ENCODE peak calls at places on chromosomes 3 and 15, in ten cellular contexts. S, Y, V, E, G, F, A, C, X and L are unnamed samples.

GRCh38 chr15:39270976-39271375 is 309.9 kb upstream of the THBS1 start:
- DNase-seq in G (no peak), F (no peak), E (no peak), Y (peak), V (peak), X (no peak), S (no peak), A (peak), C (no peak), L (no peak)

GRCh38 chr15:56598991-56599390 is 134.1 kb upstream of the MNS1 start:
- DNase-seq in E (no peak), A (no peak), Y (peak), C (no peak), X (no peak), V (peak), S (no peak), G (no peak), F (no peak), L (no peak)

GRCh38 chr3:189944285-189945145 is 176.2 kb downstream of the P3H2 start:
- DNase-seq in X (no peak), C (no peak), E (no peak), Y (no peak), S (no peak), G (no peak), F (no peak), V (peak), A (no peak), L (peak)

GRCh38 chr15:33737687-33738606 is 230.3 kb upstream of the CHRM5 start:
- DNase-seq in Y (peak), X (peak), A (no peak), E (no peak), S (peak), V (peak), C (peak), F (no peak), G (no peak), L (peak)

GRCh38 chr3:72818092-72818721 is 30.0 kb downstream of the SHQ1 start:
- DNase-seq in F (no peak), V (peak), C (peak), X (peak), G (no peak), A (no peak), Y (peak), E (no peak), S (peak), L (no peak)

GRCh38 chr15:68209735-68210408 is 4.7 kb upstream of the CALML4 start:
- DNase-seq in Y (no peak), F (no peak), X (no peak), S (peak), C (no peak), E (no peak), A (peak), G (peak), V (no peak), L (no peak)

GRCh38 chr15:81229596-81229995 is 32.9 kb downstream of the IL16 start:
- DNase-seq in Y (no peak), A (no peak), V (no peak), G (no peak), X (no peak), F (no peak), C (no peak), E (peak), S (no peak), L (no peak)

GRCh38 chr3:145981057-145981456 is 179.9 kb downstream of the PLOD2 start:
- DNase-seq in S (no peak), G (no peak), C (no peak), F (no peak), Y (peak), A (no peak), E (no peak), X (no peak), V (no peak), L (no peak)

GRCh38 chr3:13347390-13347966 is 72.6 kb downstream of the NUP210 start:
- DNase-seq in C (no peak), Y (peak), F (no peak), S (no peak), E (peak), X (peak), A (no peak), G (no peak), V (no peak), L (no peak)

GRCh38 chr15:65318870-65319356 is 14.4 kb downstream of the RNU5B-1 start:
- DNase-seq in S (peak), A (no peak), C (peak), X (peak), E (peak), V (peak), F (peak), G (no peak), Y (peak), L (peak)

GRCh38 chr3:40920041-40920440 is 279.3 kb upstream of the CTNNB1 start:
- DNase-seq in S (peak), A (no peak), V (peak), E (no peak), F (no peak), X (no peak), G (no peak), Y (peak), C (no peak), L (no peak)

GRCh38 chr3:128603811-128604447 is 46.7 kb downstream of the RPN1 start:
- DNase-seq in E (peak), X (no peak), C (no peak), G (no peak), S (peak), A (no peak), F (no peak), Y (peak), V (no peak), L (peak)

GRCh38 chr3:194691481-194692281 is 6.0 kb downstream of the FAM43A start:
- DNase-seq in V (no peak), A (no peak), E (no peak), F (no peak), C (no peak), X (no peak), Y (no peak), S (no peak), G (peak), L (no peak)

GRCh38 chr3:124084398-124084881 is 92.5 kb upstream of the ROPN1 start:
- DNase-seq in F (no peak), Y (no peak), V (no peak), A (no peak), E (no peak), G (no peak), S (no peak), C (no peak), X (no peak), L (no peak)

GRCh38 chr3:146163584-146163983 is 2.6 kb upstream of the PLOD2 start:
- DNase-seq in G (no peak), C (no peak), A (no peak), F (no peak), E (no peak), Y (peak), X (no peak), S (no peak), V (peak), L (no peak)

GRCh38 chr15:57772223-57772957 is 65.9 kb downstream of the POLR2M start:
- DNase-seq in E (no peak), X (peak), S (peak), A (no peak), C (no peak), V (peak), G (no peak), Y (peak), F (no peak), L (no peak)

GRCh38 chr3:52085883-52086282 is 29.5 kb upstream of the DUSP7 start:
- DNase-seq in G (no peak), V (no peak), A (no peak), S (peak), Y (no peak), X (no peak), F (peak), E (peak), C (no peak), L (no peak)

GRCh38 chr3:3031358-3031757 is 78.8 kb downstream of the IL5RA start:
- DNase-seq in X (no peak), F (no peak), V (no peak), E (no peak), G (no peak), Y (no peak), C (no peak), A (no peak), S (no peak), L (no peak)

GRCh38 chr3:61650276-61650675 is 88.9 kb downstream of the PTPRG start:
- DNase-seq in V (peak), F (no peak), S (no peak), E (no peak), X (no peak), Y (peak), C (no peak), A (no peak), G (no peak), L (peak)

GRCh38 chr3:187274977-187275338 is 16.6 kb downstream of the MASP1 start:
- DNase-seq in E (no peak), S (no peak), F (no peak), G (no peak), V (peak), C (no peak), A (no peak), Y (no peak), X (peak), L (no peak)

GRCh38 chr3:38829404-38829803 is 13.4 kb upstream of the SCN10A start:
- DNase-seq in F (no peak), G (no peak), C (no peak), A (no peak), V (peak), Y (peak), S (peak), E (no peak), X (no peak), L (no peak)

GRCh38 chr15:101472033-101472432 is 17.5 kb downstream of the PCSK6 start:
- DNase-seq in A (no peak), F (no peak), C (no peak), G (no peak), Y (no peak), V (no peak), S (no peak), X (no peak), E (no peak), L (no peak)

GRCh38 chr15:40815042-40815678 is 7.9 kb upstream of the DNAJC17 start:
- DNase-seq in X (no peak), E (no peak), A (no peak), F (no peak), G (no peak), S (no peak), V (no peak), C (no peak), Y (peak), L (no peak)

GRCh38 chr3:81723732-81724313 is 37.6 kb downstream of the GBE1 start:
- DNase-seq in C (no peak), Y (peak), X (no peak), F (no peak), G (no peak), E (no peak), A (no peak), V (peak), S (no peak), L (no peak)

GRCh38 chr3:52339612-52340011 is 23.5 kb downstream of the DNAH1 start:
- DNase-seq in V (peak), X (peak), E (no peak), F (no peak), S (peak), A (no peak), C (peak), Y (peak), G (peak), L (peak)

GRCh38 chr15:41979493-41980266 is 7.3 kb upstream of the EHD4 start:
- DNase-seq in A (no peak), C (no peak), E (no peak), X (no peak), Y (no peak), G (no peak), F (no peak), S (no peak), V (peak), L (peak)

GRCh38 chr3:141067559-141067958 is 16.4 kb downstream of the SPSB4 start:
- DNase-seq in G (no peak), Y (no peak), E (no peak), A (no peak), S (no peak), F (no peak), C (no peak), V (no peak), X (no peak), L (no peak)

GRCh38 chr15:75112278-75112847 is 89.0 kb downstream of the PPCDC start:
- DNase-seq in Y (no peak), G (no peak), A (no peak), C (no peak), X (no peak), F (no peak), S (peak), E (no peak), V (peak), L (no peak)

GRCh38 chr3:131036986-131037385 is 10.3 kb downstream of the NEK11 start:
- DNase-seq in A (no peak), E (no peak), F (no peak), S (no peak), C (no peak), X (no peak), V (no peak), G (no peak), Y (no peak), L (no peak)

GRCh38 chr15:52331490-52332240 is 36.1 kb upstream of the MYO5C start:
- DNase-seq in C (peak), G (peak), S (peak), Y (peak), F (no peak), X (no peak), V (peak), E (no peak), A (no peak), L (no peak)

GRCh38 chr3:9398715-9399708 is 1.6 kb downstream of the SETD5 start:
- DNase-seq in A (no peak), S (peak), G (no peak), Y (peak), E (no peak), V (peak), X (peak), C (peak), F (no peak), L (peak)

DNA sequence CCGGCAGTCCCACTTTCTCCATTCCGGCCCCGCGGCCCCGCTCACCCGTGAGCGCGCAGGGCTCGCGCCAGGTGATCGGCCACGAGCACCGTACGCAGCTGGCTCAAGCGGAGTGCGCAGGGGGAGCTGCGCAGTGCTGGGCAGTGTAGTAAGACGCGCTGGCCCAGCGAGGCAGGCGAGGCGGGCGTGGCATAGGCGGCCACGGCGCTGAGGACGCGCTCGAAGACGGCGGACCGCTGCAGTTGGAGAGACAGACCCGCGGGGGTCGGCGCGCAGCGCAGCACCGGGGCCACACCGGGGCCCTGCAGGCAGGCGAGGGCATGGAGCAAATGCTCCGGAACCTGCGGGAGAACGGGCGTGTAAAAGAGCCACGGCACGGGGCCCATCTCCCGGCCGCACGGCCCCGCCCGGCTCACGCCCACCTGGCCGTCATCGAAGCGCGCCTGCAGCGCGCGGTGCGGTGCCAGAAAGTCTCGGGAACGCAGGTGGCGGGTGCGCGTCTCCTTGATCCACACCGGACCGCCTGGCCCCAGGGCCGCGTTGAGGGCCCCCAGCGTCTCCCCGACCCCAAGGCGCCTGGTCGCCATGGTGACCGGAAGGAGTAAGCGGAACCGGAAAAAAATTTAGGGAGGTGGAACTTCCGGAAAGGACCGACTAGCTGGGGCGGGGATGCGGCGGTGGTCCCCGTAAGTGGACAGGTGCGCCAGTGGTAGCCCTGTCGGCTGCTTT is at the start of gene DALRD3:
- DNase-seq in C (peak), X (peak), S (peak), F (peak), A (no peak), Y (peak), V (peak), G (no peak), E (peak), L (peak)
- H3K4me3 ChIP-seq in C (peak), X (peak), S (peak), F (peak), A (peak), Y (peak), V (peak), G (peak), E (peak), L (peak)

GRCh38 chr3:173870976-173871375 is 473.4 kb downstream of the NLGN1 start:
- DNase-seq in E (no peak), F (no peak), V (no peak), G (no peak), Y (no peak), C (no peak), X (no peak), S (no peak), A (no peak), L (no peak)

GRCh38 chr3:173875790-173876189 is 478.2 kb downstream of the NLGN1 start:
- DNase-seq in C (no peak), E (no peak), S (no peak), X (no peak), V (no peak), F (no peak), G (no peak), A (no peak), Y (no peak), L (no peak)

GRCh38 chr3:173876476-173876875 is 478.9 kb downstream of the NLGN1 start:
- DNase-seq in C (no peak), V (no peak), X (no peak), F (no peak), S (no peak), Y (peak), E (no peak), G (no peak), A (no peak), L (no peak)
- TF ChIP-seq CTCF in C (peak), V (peak), X (peak), F (no peak), S (peak), Y (peak), E (no peak), G (no peak), A (peak), L (no peak)

GRCh38 chr3:15108869-15109268 is 9.9 kb upstream of the RBSN start:
- DNase-seq in A (no peak), Y (no peak), V (no peak), X (no peak), F (no peak), C (no peak), G (no peak), S (no peak), E (no peak), L (no peak)
- H3K4me3 ChIP-seq in A (no peak), Y (no peak), V (no peak), X (no peak), F (no peak), C (no peak), G (no peak), S (no peak), E (no peak), L (no peak)

GRCh38 chr15:70196314-70197291 is 98.9 kb upstream of the TLE3 start:
- DNase-seq in G (peak), X (peak), E (no peak), F (peak), C (peak), Y (peak), A (peak), V (peak), S (peak), L (no peak)
- TF ChIP-seq CTCF in G (no peak), X (no peak), E (no peak), F (no peak), C (peak), Y (no peak), A (peak), V (no peak), S (no peak), L (no peak)

DNA sequence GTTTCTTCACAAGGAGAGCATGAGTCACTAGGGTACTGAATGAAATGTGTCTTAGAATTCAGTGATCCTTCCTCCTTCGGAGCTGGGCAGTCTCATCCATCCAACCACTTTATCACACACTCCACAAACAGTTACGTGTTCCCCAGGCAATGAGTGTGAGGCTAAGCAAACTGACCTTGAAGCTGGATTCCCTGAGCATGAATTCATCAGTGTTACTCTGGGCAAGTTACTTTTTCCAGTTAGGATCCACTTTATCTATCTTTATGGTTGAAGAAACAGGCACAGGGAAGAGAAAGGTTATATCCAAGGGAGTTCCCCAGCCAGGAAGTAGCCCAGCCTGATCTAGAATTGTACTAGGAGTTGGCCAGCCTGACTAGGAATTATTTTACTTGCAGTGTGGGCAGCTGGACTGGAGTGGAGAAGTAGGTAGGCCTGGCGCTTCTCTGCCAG is 17.1 kb upstream of the GCNT3 start:
- DNase-seq in A (no peak), C (no peak), F (no peak), Y (peak), X (no peak), G (no peak), S (no peak), V (peak), E (no peak), L (peak)
- H3K4me3 ChIP-seq in A (no peak), C (no peak), F (no peak), Y (no peak), X (no peak), G (no peak), S (no peak), V (no peak), E (no peak), L (no peak)

GRCh38 chr15:97096303-97096835 is 765.9 kb downstream of the NR2F2 start:
- DNase-seq in S (no peak), X (no peak), G (no peak), V (no peak), Y (peak), E (no peak), F (no peak), C (peak), A (no peak), L (no peak)
- TF ChIP-seq CTCF in S (no peak), X (no peak), G (no peak), V (no peak), Y (no peak), E (no peak), F (no peak), C (no peak), A (no peak), L (no peak)

GRCh38 chr3:31878231-31878838 is 102.7 kb downstream of the OSBPL10 start:
- DNase-seq in G (no peak), S (no peak), E (no peak), X (no peak), Y (peak), V (no peak), F (no peak), A (no peak), C (no peak), L (no peak)

GRCh38 chr3:31877559-31877958 is 103.5 kb downstream of the OSBPL10 start:
- DNase-seq in E (no peak), V (no peak), S (no peak), X (no peak), F (no peak), A (no peak), Y (no peak), G (no peak), C (no peak), L (no peak)

GRCh38 chr3:31880482-31881078 is 100.5 kb downstream of the OSBPL10 start:
- DNase-seq in F (no peak), X (no peak), G (no peak), E (no peak), C (no peak), A (no peak), V (no peak), S (no peak), Y (no peak), L (no peak)

GRCh38 chr3:31880020-31880419 is 101.0 kb downstream of the OSBPL10 start:
- DNase-seq in S (peak), C (no peak), F (peak), A (no peak), V (peak), Y (peak), E (no peak), X (no peak), G (no peak), L (no peak)

DNA sequence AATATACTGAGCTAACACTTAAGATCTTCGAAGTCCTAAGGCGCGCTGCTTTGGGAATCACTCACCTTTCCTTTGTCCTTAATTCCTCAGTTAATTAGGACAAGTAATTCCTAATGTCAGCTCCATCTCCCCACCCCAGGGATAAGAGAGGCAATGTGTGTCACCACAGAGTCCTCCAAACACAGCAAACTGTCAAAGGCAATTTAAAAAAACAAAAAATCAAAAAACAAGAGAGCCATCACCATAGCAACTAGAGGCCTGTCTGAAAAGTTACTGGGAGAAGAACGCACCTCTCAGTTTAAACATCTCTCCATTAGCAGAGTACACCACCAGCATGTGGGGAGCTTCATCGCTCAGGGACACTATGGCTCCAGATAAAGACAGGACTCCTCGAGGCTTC is 101.7 kb downstream of the OSBPL10 start:
- DNase-seq in A (no peak), X (no peak), C (no peak), F (no peak), V (no peak), E (no peak), S (no peak), Y (no peak), G (no peak), L (no peak)
- H3K4me3 ChIP-seq in A (no peak), X (no peak), C (no peak), F (no peak), V (no peak), E (no peak), S (no peak), Y (no peak), G (no peak), L (no peak)